ENCODE peak calls at places on chromosomes 7 and 10, in seven cellular contexts. One of them, this sample, is unnamed.

GRCh38 chr10:127424594-127425264 is 124.4 kb upstream of the NPS start:
- DNase-seq in breast epithelium: no peak
- DNase-seq in WERI-Rb-1: no peak
- DNase-seq in heart left ventricle: no peak
- DNase-seq in fibroblast of lung: peak
- DNase-seq in heart right ventricle: no peak
- DNase-seq in PC-3: no peak
- DNase-seq in this sample: peak

GRCh38 chr7:102814025-102814471 is 65.2 kb downstream of the FAM185A start:
- DNase-seq in fibroblast of lung: peak
- DNase-seq in heart right ventricle: no peak
- DNase-seq in WERI-Rb-1: no peak
- DNase-seq in breast epithelium: no peak
- DNase-seq in PC-3: peak
- DNase-seq in heart left ventricle: no peak
- DNase-seq in this sample: peak

GRCh38 chr7:48518092-48518491 is 346.8 kb downstream of the ABCA13 start:
- DNase-seq in fibroblast of lung: no peak
- DNase-seq in heart right ventricle: no peak
- DNase-seq in PC-3: no peak
- DNase-seq in heart left ventricle: no peak
- DNase-seq in breast epithelium: no peak
- DNase-seq in WERI-Rb-1: no peak
- DNase-seq in this sample: no peak

GRCh38 chr10:17140386-17140761 is 10.8 kb upstream of the CUBN start:
- DNase-seq in heart right ventricle: no peak
- DNase-seq in heart left ventricle: no peak
- DNase-seq in fibroblast of lung: no peak
- DNase-seq in WERI-Rb-1: no peak
- DNase-seq in breast epithelium: no peak
- DNase-seq in PC-3: no peak
- DNase-seq in this sample: no peak

GRCh38 chr10:15436696-15437095 is 65.6 kb upstream of the FAM171A1 start:
- DNase-seq in breast epithelium: no peak
- DNase-seq in heart right ventricle: no peak
- DNase-seq in WERI-Rb-1: no peak
- DNase-seq in heart left ventricle: no peak
- DNase-seq in PC-3: peak
- DNase-seq in fibroblast of lung: peak
- DNase-seq in this sample: peak

GRCh38 chr10:5518143-5518542 is 6.6 kb upstream of the CALML3 start:
- DNase-seq in heart right ventricle: no peak
- DNase-seq in WERI-Rb-1: no peak
- DNase-seq in fibroblast of lung: no peak
- DNase-seq in breast epithelium: peak
- DNase-seq in PC-3: peak
- DNase-seq in heart left ventricle: no peak
- DNase-seq in this sample: no peak

GRCh38 chr10:97844672-97845071 is 5.0 kb upstream of the GOLGA7B start:
- DNase-seq in WERI-Rb-1: no peak
- DNase-seq in fibroblast of lung: no peak
- DNase-seq in heart left ventricle: no peak
- DNase-seq in heart right ventricle: no peak
- DNase-seq in PC-3: no peak
- DNase-seq in breast epithelium: no peak
- DNase-seq in this sample: no peak

GRCh38 chr10:33706191-33706590 is 371.7 kb upstream of the NRP1 start:
- DNase-seq in fibroblast of lung: peak
- DNase-seq in breast epithelium: no peak
- DNase-seq in PC-3: peak
- DNase-seq in heart right ventricle: no peak
- DNase-seq in WERI-Rb-1: no peak
- DNase-seq in heart left ventricle: no peak
- DNase-seq in this sample: peak

GRCh38 chr10:97903128-97904025 is 53.7 kb downstream of the GOLGA7B start:
- DNase-seq in breast epithelium: no peak
- DNase-seq in heart right ventricle: no peak
- DNase-seq in fibroblast of lung: no peak
- DNase-seq in WERI-Rb-1: peak
- DNase-seq in PC-3: no peak
- DNase-seq in heart left ventricle: no peak
- DNase-seq in this sample: no peak

GRCh38 chr10:10794776-10795175 is 222.9 kb upstream of the CELF2 start:
- DNase-seq in heart left ventricle: no peak
- DNase-seq in heart right ventricle: no peak
- DNase-seq in WERI-Rb-1: no peak
- DNase-seq in breast epithelium: no peak
- DNase-seq in PC-3: peak
- DNase-seq in fibroblast of lung: peak
- DNase-seq in this sample: peak

GRCh38 chr7:130982160-130982638 is 248.2 kb upstream of the KLF14 start:
- DNase-seq in breast epithelium: no peak
- DNase-seq in heart left ventricle: no peak
- DNase-seq in PC-3: peak
- DNase-seq in WERI-Rb-1: peak
- DNase-seq in heart right ventricle: no peak
- DNase-seq in fibroblast of lung: peak
- DNase-seq in this sample: peak

GRCh38 chr7:39609462-39610149 is 13.8 kb upstream of the RALA start:
- DNase-seq in PC-3: no peak
- DNase-seq in fibroblast of lung: no peak
- DNase-seq in WERI-Rb-1: no peak
- DNase-seq in breast epithelium: no peak
- DNase-seq in heart left ventricle: peak
- DNase-seq in heart right ventricle: peak
- DNase-seq in this sample: no peak

GRCh38 chr7:115603416-115603815 is 427.1 kb downstream of the TFEC start:
- DNase-seq in PC-3: no peak
- DNase-seq in heart left ventricle: no peak
- DNase-seq in heart right ventricle: no peak
- DNase-seq in breast epithelium: no peak
- DNase-seq in WERI-Rb-1: no peak
- DNase-seq in fibroblast of lung: no peak
- DNase-seq in this sample: no peak

GRCh38 chr10:119453313-119453712 is 89.2 kb downstream of the RGS10 start:
- DNase-seq in breast epithelium: no peak
- DNase-seq in heart right ventricle: no peak
- DNase-seq in WERI-Rb-1: no peak
- DNase-seq in PC-3: no peak
- DNase-seq in heart left ventricle: peak
- DNase-seq in fibroblast of lung: no peak
- DNase-seq in this sample: no peak

DNA sequence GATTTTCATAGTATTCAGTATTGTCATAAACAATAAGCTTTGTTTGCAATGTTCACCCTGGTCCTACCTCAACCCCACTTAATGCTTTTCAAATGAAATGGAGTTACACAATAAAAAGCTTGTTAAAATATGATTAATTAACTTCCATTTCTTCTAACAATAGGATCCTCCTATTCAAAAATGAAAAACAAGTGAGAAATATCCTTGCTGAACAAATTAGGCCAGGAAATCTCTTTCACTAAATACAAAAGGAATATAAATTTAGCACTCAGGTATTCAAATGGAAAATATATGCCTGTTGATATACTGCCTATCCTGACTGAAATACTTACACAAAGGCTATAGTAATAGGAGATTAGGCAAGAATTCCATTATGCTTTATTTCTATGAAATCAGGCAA is 323.4 kb upstream of the GRM3 start:
- DNase-seq in heart left ventricle: no peak
- DNase-seq in breast epithelium: no peak
- DNase-seq in PC-3: no peak
- DNase-seq in fibroblast of lung: no peak
- DNase-seq in heart right ventricle: no peak
- DNase-seq in WERI-Rb-1: no peak
- DNase-seq in this sample: no peak
- TF ChIP-seq CTCF in heart left ventricle: no peak
- TF ChIP-seq CTCF in breast epithelium: no peak
- TF ChIP-seq CTCF in PC-3: no peak
- TF ChIP-seq CTCF in fibroblast of lung: no peak
- TF ChIP-seq CTCF in heart right ventricle: no peak
- TF ChIP-seq CTCF in WERI-Rb-1: no peak
- TF ChIP-seq CTCF in this sample: no peak

GRCh38 chr10:112773783-112774182 is 176.3 kb upstream of the TCF7L2 start:
- DNase-seq in breast epithelium: no peak
- DNase-seq in fibroblast of lung: no peak
- DNase-seq in heart left ventricle: no peak
- DNase-seq in heart right ventricle: no peak
- DNase-seq in PC-3: no peak
- DNase-seq in WERI-Rb-1: no peak
- DNase-seq in this sample: no peak

GRCh38 chr10:112774808-112775207 is 175.2 kb upstream of the TCF7L2 start:
- DNase-seq in WERI-Rb-1: no peak
- DNase-seq in heart left ventricle: no peak
- DNase-seq in breast epithelium: no peak
- DNase-seq in PC-3: no peak
- DNase-seq in fibroblast of lung: no peak
- DNase-seq in heart right ventricle: no peak
- DNase-seq in this sample: no peak

GRCh38 chr10:112775892-112776679 is 174.0 kb upstream of the TCF7L2 start:
- DNase-seq in WERI-Rb-1: peak
- DNase-seq in heart right ventricle: no peak
- DNase-seq in breast epithelium: no peak
- DNase-seq in heart left ventricle: no peak
- DNase-seq in PC-3: peak
- DNase-seq in fibroblast of lung: no peak
- DNase-seq in this sample: no peak

GRCh38 chr10:112775347-112775746 is 174.7 kb upstream of the TCF7L2 start:
- DNase-seq in heart right ventricle: no peak
- DNase-seq in PC-3: no peak
- DNase-seq in breast epithelium: no peak
- DNase-seq in heart left ventricle: no peak
- DNase-seq in fibroblast of lung: peak
- DNase-seq in WERI-Rb-1: no peak
- DNase-seq in this sample: peak

GRCh38 chr10:112774210-112774609 is 175.8 kb upstream of the TCF7L2 start:
- DNase-seq in PC-3: no peak
- DNase-seq in WERI-Rb-1: no peak
- DNase-seq in heart right ventricle: no peak
- DNase-seq in breast epithelium: no peak
- DNase-seq in heart left ventricle: no peak
- DNase-seq in fibroblast of lung: no peak
- DNase-seq in this sample: no peak
- H3K4me3 ChIP-seq in PC-3: no peak
- H3K4me3 ChIP-seq in WERI-Rb-1: no peak
- H3K4me3 ChIP-seq in heart right ventricle: no peak
- H3K4me3 ChIP-seq in breast epithelium: no peak
- H3K4me3 ChIP-seq in heart left ventricle: no peak
- H3K4me3 ChIP-seq in fibroblast of lung: no peak
- H3K4me3 ChIP-seq in this sample: no peak

GRCh38 chr7:27235387-27236052 is 7.1 kb upstream of the EVX1 start:
- DNase-seq in WERI-Rb-1: peak
- DNase-seq in heart left ventricle: no peak
- DNase-seq in breast epithelium: no peak
- DNase-seq in fibroblast of lung: peak
- DNase-seq in heart right ventricle: peak
- DNase-seq in PC-3: peak
- DNase-seq in this sample: peak
- TF ChIP-seq CTCF in WERI-Rb-1: peak
- TF ChIP-seq CTCF in heart left ventricle: peak
- TF ChIP-seq CTCF in breast epithelium: no peak
- TF ChIP-seq CTCF in fibroblast of lung: peak
- TF ChIP-seq CTCF in heart right ventricle: peak
- TF ChIP-seq CTCF in PC-3: peak
- TF ChIP-seq CTCF in this sample: peak

DNA sequence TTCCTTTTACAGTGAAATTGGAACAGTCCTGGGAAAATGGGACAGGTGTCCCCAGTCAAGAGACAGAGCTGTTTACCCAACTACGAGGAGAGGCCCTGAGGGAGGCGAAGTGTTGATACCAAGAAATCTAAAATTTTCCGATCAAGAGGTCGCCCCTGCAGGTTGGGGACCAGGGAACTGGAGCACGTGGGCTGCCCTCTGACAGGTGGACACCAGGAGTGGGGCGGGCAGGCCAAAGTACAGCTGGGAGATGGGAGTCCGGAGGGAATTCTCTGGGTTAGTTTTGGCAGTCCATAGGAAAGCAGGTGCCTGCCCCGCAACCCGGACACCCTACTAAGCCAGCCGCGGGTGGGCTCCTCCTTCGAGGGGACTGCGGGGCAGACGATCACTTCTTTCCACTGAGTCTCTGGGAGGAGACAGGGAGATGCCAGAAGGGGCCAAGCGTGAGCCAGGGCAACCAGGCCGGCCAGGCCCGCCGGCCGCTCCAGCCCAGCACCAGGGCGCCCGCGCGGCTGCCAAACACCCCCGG is 942 bp upstream of the CAMK1D start:
- DNase-seq in heart left ventricle: no peak
- DNase-seq in fibroblast of lung: no peak
- DNase-seq in heart right ventricle: no peak
- DNase-seq in breast epithelium: no peak
- DNase-seq in PC-3: no peak
- DNase-seq in WERI-Rb-1: no peak
- DNase-seq in this sample: no peak
- H3K4me3 ChIP-seq in heart left ventricle: peak
- H3K4me3 ChIP-seq in fibroblast of lung: no peak
- H3K4me3 ChIP-seq in heart right ventricle: peak
- H3K4me3 ChIP-seq in breast epithelium: peak
- H3K4me3 ChIP-seq in PC-3: no peak
- H3K4me3 ChIP-seq in WERI-Rb-1: peak
- H3K4me3 ChIP-seq in this sample: peak

GRCh38 chr10:69364232-69364631 is 52.5 kb downstream of the TACR2 start:
- DNase-seq in breast epithelium: no peak
- DNase-seq in fibroblast of lung: no peak
- DNase-seq in heart left ventricle: no peak
- DNase-seq in WERI-Rb-1: no peak
- DNase-seq in heart right ventricle: no peak
- DNase-seq in PC-3: no peak
- DNase-seq in this sample: no peak
- TF ChIP-seq CTCF in breast epithelium: no peak
- TF ChIP-seq CTCF in fibroblast of lung: no peak
- TF ChIP-seq CTCF in heart left ventricle: no peak
- TF ChIP-seq CTCF in WERI-Rb-1: no peak
- TF ChIP-seq CTCF in heart right ventricle: no peak
- TF ChIP-seq CTCF in PC-3: peak
- TF ChIP-seq CTCF in this sample: no peak

GRCh38 chr10:32317795-32318194 is 29.2 kb downstream of the EPC1 start:
- DNase-seq in PC-3: no peak
- DNase-seq in heart left ventricle: no peak
- DNase-seq in WERI-Rb-1: no peak
- DNase-seq in heart right ventricle: no peak
- DNase-seq in fibroblast of lung: no peak
- DNase-seq in breast epithelium: no peak
- DNase-seq in this sample: no peak
- H3K4me3 ChIP-seq in PC-3: no peak
- H3K4me3 ChIP-seq in heart left ventricle: no peak
- H3K4me3 ChIP-seq in WERI-Rb-1: no peak
- H3K4me3 ChIP-seq in heart right ventricle: no peak
- H3K4me3 ChIP-seq in fibroblast of lung: no peak
- H3K4me3 ChIP-seq in breast epithelium: no peak
- H3K4me3 ChIP-seq in this sample: no peak